ENCODE peak calls at places on chromosomes 5 and 9, in five cellular contexts. V, D, H, X and I are unnamed samples.

GRCh38 chr5:26003966-26004365 is 1034.4 kb downstream of the CDH9 start:
- DNase-seq in V (no peak), D (no peak), H (no peak), X (no peak), I (no peak)

GRCh38 chr5:74206571-74207550 is 433.7 kb downstream of the ENC1 start:
- DNase-seq in V (no peak), D (no peak), H (no peak), X (peak), I (peak)

GRCh38 chr5:172417983-172418630 is 36.2 kb downstream of the SH3PXD2B start:
- DNase-seq in V (no peak), D (no peak), H (no peak), X (no peak), I (peak)

GRCh38 chr9:12759767-12760166 is 15.1 kb upstream of the LURAP1L start:
- DNase-seq in V (no peak), D (no peak), H (no peak), X (no peak), I (no peak)

GRCh38 chr5:83718195-83718825 is 2.3 kb downstream of the HAPLN1 start:
- DNase-seq in V (no peak), D (no peak), H (no peak), X (peak), I (no peak)

GRCh38 chr5:161086456-161086855 is 234.4 kb upstream of the ATP10B start:
- DNase-seq in V (no peak), D (no peak), H (no peak), X (no peak), I (no peak)

GRCh38 chr5:98514106-98514665 is 259.3 kb upstream of the RGMB start:
- DNase-seq in V (no peak), D (no peak), H (no peak), X (no peak), I (no peak)

GRCh38 chr9:131645078-131645776 is 94.6 kb downstream of the RAPGEF1 start:
- DNase-seq in V (peak), D (no peak), H (no peak), X (no peak), I (no peak)

GRCh38 chr9:73845954-73846690 is 651.0 kb upstream of the RORB start:
- DNase-seq in V (no peak), D (no peak), H (no peak), X (peak), I (no peak)

GRCh38 chr9:106994463-106994862 is 131.5 kb downstream of the ZNF462 start:
- DNase-seq in V (no peak), D (no peak), H (no peak), X (no peak), I (no peak)

GRCh38 chr9:18473551-18474279 is at the start of gene ADAMTSL1:
- DNase-seq in V (no peak), D (peak), H (no peak), X (peak), I (peak)

GRCh38 chr9:72297516-72297915 is 67.5 kb downstream of the ZFAND5 start:
- DNase-seq in V (no peak), D (no peak), H (no peak), X (no peak), I (no peak)

GRCh38 chr5:147187163-147187562 is 47.7 kb upstream of the STK32A start:
- DNase-seq in V (no peak), D (no peak), H (no peak), X (no peak), I (no peak)

GRCh38 chr9:33820231-33820745 is 3.3 kb downstream of the UBE2R2 start:
- DNase-seq in V (no peak), D (no peak), H (no peak), X (no peak), I (no peak)

GRCh38 chr9:89528540-89528939 is 30.6 kb upstream of the SEMA4D start:
- DNase-seq in V (no peak), D (no peak), H (no peak), X (no peak), I (no peak)

GRCh38 chr5:131814990-131815389 is 18.2 kb upstream of the FNIP1 start:
- DNase-seq in V (no peak), D (no peak), H (no peak), X (no peak), I (no peak)

GRCh38 chr5:149679876-149680809 is 50.0 kb upstream of the PPARGC1B start:
- DNase-seq in V (no peak), D (no peak), H (no peak), X (no peak), I (no peak)

GRCh38 chr9:14741369-14741768 is 18.8 kb upstream of the CER1 start:
- DNase-seq in V (no peak), D (no peak), H (no peak), X (no peak), I (no peak)

GRCh38 chr5:140925806-140926205 is 293 bp upstream of the PCDHAC1 start:
- DNase-seq in V (no peak), D (no peak), H (no peak), X (peak), I (no peak)

GRCh38 chr5:72305194-72306142 is 14.6 kb downstream of the MRPS27 start:
- DNase-seq in V (no peak), D (no peak), H (no peak), X (no peak), I (no peak)

GRCh38 chr9:106893088-106893487 is 30.1 kb downstream of the ZNF462 start:
- DNase-seq in V (no peak), D (no peak), H (no peak), X (no peak), I (no peak)

GRCh38 chr9:97502222-97502983 is 937 bp downstream of the TMOD1 start:
- DNase-seq in V (no peak), D (peak), H (no peak), X (no peak), I (no peak)

GRCh38 chr9:71910602-71911060 is 362 bp downstream of the ABHD17B start:
- DNase-seq in V (no peak), D (peak), H (no peak), X (peak), I (no peak)